ENCODE peak calls at places on chromosome 15, in seven cellular contexts. Y is astrocyte, M is neural progenitor cell, V is PC-3, K is K562, Q is keratinocyte, C is HepG2. F is an unnamed sample. For H3K9me3, the result is how much of the 10 kb centered on the place peaks cover.

GRCh38 chr15:22873204-22873701 is 34.8 kb downstream of the NIPA2 start:
- DNase-seq in Q (no peak), M (peak), K (no peak), C (no peak), Y (peak), V (peak), F (peak)

GRCh38 chr15:42716626-42717025 is 20.3 kb downstream of the CDAN1 start:
- DNase-seq in K (no peak), V (no peak), Q (no peak), M (no peak), C (no peak), Y (no peak), F (no peak)

GRCh38 chr15:96421211-96421610 is 90.7 kb downstream of the NR2F2 start:
- DNase-seq in K (peak), C (no peak), Y (peak), Q (peak), M (peak), V (no peak), F (no peak)

GRCh38 chr15:65300924-65301441 is 3.5 kb upstream of the RNU5B-1 start:
- DNase-seq in Y (no peak), C (no peak), M (peak), Q (no peak), K (no peak), V (no peak), F (no peak)

GRCh38 chr15:31300208-31300661 is 26.4 kb upstream of the KLF13 start:
- DNase-seq in C (no peak), V (no peak), Y (no peak), Q (no peak), M (no peak), K (no peak), F (no peak)

GRCh38 chr15:63843901-63844317 is 10.2 kb upstream of the HERC1 start:
- DNase-seq in M (no peak), V (no peak), C (no peak), Y (peak), K (no peak), Q (no peak), F (no peak)

GRCh38 chr15:69934607-69935006 is 163.1 kb downstream of the TLE3 start:
- DNase-seq in K (no peak), Y (no peak), V (no peak), M (no peak), C (no peak), Q (no peak), F (no peak)

GRCh38 chr15:76954744-76955143 is 23.2 kb downstream of the RCN2 start:
- DNase-seq in M (no peak), Y (peak), V (no peak), C (no peak), Q (no peak), K (no peak), F (peak)

GRCh38 chr15:58616171-58616570 is 133.3 kb downstream of the ADAM10 start:
- DNase-seq in Y (no peak), C (no peak), Q (no peak), V (no peak), K (no peak), M (no peak), F (no peak)

GRCh38 chr15:85579957-85580694 is 199.7 kb downstream of the AKAP13 start:
- DNase-seq in M (no peak), Q (no peak), V (no peak), K (no peak), Y (peak), C (no peak), F (no peak)

GRCh38 chr15:101313041-101313761 is 18.2 kb upstream of the SNRPA1 start:
- DNase-seq in C (no peak), V (no peak), Y (no peak), Q (no peak), K (no peak), M (no peak), F (no peak)

GRCh38 chr15:76200641-76201105 is 110.6 kb downstream of the ETFA start:
- DNase-seq in V (no peak), C (no peak), M (no peak), K (no peak), Q (no peak), Y (no peak), F (no peak)

DNA sequence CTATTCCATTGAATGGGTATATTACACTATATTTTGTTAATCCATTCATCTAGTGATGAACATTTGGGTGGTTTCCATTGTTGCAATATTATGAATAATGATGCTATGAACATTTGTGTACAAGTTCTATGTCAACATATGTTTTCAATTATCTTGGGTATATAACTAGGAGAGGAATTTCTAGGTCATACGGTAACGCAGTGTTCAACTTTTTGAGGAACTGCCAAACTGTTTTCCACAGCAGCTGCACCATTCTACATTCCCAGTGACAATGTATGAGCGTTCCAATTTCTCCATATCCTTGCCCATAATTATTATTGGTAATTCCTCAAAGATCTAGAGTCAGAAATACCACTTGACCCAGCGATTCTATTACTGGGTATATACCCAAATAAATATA is 24.1 kb upstream of the RORA start:
- DNase-seq in C (no peak), M (no peak), K (no peak), Q (no peak), Y (no peak), V (no peak), F (no peak)
- TF ChIP-seq EZH2 in C (no peak), M (no peak), K (no peak), Q (no peak), Y (no peak), V (no peak), F (no peak)

GRCh38 chr15:20346082-20346805 is 195.4 kb downstream of the GOLGA6L6 start:
- DNase-seq in V (no peak), C (no peak), Y (no peak), K (no peak), M (no peak), Q (no peak), F (no peak)
- H3K9me3 ChIP-seq in V (under half), C (under half), Y (half or more), K (under half), M (half or more), Q (half or more), F (half or more)

GRCh38 chr15:72488558-72488957 is 14.4 kb downstream of the ARIH1 start:
- DNase-seq in M (no peak), Q (no peak), K (no peak), V (no peak), C (no peak), Y (no peak), F (no peak)

GRCh38 chr15:72492733-72493132 is 18.6 kb downstream of the ARIH1 start:
- DNase-seq in Q (no peak), K (no peak), V (no peak), C (no peak), M (no peak), Y (no peak), F (no peak)

GRCh38 chr15:72487070-72487797 is 13.1 kb downstream of the ARIH1 start:
- DNase-seq in M (no peak), K (no peak), V (peak), C (no peak), Y (peak), Q (no peak), F (no peak)

GRCh38 chr15:72491768-72492167 is 17.6 kb downstream of the ARIH1 start:
- DNase-seq in K (no peak), Q (no peak), C (no peak), Y (peak), V (peak), M (no peak), F (no peak)

DNA sequence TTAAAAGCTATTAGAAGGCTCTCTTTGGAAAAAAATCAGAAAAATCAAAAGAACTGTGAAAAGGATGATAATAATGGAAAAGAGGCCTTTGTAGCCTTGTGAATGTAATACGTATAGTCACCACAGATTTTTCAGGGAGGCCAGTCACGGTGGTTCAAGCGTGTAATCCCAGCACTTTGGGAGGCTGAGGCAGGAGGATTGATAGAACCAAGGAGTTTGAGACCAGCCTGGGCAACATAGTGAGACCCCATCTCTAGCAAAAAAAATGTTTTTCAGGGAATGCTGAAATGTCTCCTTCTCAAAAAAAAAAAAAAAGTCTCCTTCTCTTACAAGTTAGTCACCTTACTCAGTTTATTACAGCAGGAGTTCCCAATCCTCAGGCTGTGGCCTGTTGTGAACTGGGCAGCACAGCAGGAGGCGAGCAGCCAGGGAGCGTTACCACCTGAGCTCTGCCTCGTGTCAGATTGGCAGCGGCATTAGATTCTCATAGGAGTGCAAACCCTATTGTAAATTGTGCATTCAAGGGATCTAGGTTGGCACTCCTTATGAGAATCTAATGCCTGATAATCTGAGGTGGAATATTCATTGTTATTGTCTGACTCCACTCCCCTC is 15.9 kb downstream of the ARIH1 start:
- DNase-seq in Q (no peak), C (no peak), K (no peak), V (no peak), M (no peak), Y (no peak), F (no peak)
- TF ChIP-seq EZH2 in Q (no peak), C (no peak), K (no peak), V (no peak), M (no peak), Y (no peak), F (no peak)

GRCh38 chr15:25053000-25053815 is 98.4 kb downstream of the SNRPN start:
- DNase-seq in K (no peak), M (no peak), C (no peak), Y (no peak), V (no peak), Q (no peak), F (no peak)

GRCh38 chr15:25052191-25052999 is 97.6 kb downstream of the SNRPN start:
- DNase-seq in Q (no peak), K (no peak), Y (no peak), M (no peak), V (no peak), C (no peak), F (no peak)

GRCh38 chr15:25054943-25055342 is 100.2 kb downstream of the SNRPN start:
- DNase-seq in V (no peak), Q (no peak), M (no peak), K (no peak), C (no peak), Y (no peak), F (no peak)

GRCh38 chr15:25054329-25054728 is 99.5 kb downstream of the SNRPN start:
- DNase-seq in K (no peak), Y (no peak), Q (no peak), C (no peak), V (no peak), M (no peak), F (no peak)

DNA sequence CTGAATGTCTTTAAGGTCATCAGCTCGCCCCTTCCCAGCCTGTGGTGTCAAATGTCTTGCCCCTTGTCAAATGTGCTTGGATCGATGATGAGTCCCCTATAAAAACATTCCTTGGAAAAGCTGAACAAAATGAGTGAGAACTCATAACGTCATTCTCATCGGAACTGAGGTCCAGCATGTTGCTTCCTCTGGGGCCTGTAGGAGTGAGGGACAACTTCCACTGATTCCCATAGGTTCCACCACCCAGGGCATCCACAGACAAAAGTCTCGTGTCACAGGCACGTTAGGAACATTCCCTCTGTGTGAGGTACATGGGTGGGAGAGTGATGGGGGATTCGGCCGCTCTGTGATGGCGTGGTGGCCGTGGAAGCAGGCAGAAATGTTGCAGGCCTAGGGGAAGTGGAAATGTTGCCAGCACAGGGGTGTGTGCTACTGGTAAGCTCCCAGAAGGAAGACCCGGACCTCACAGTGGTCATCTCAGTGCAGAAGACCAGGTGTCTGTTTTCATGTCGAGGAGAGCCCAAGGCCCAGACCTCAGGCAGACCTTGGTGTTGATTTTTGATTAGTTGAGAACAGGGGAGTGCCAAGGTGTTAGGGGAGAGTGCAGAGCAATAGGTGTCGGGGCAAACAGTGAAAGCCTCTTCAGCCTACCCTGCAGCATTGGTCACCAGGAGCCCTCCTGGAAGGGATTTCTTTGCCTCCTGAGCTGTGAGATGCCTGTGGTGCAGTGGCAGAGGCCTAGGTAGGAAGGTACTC is 96.8 kb downstream of the SNRPN start:
- DNase-seq in C (no peak), M (no peak), Y (no peak), K (no peak), Q (no peak), V (no peak), F (no peak)
- H3K9me3 ChIP-seq in C (half or more), M (under half), Y (half or more), K (under half), Q (half or more), V (half or more), F (half or more)

GRCh38 chr15:78232951-78233350 is 1.4 kb downstream of the ACSBG1 start:
- DNase-seq in Q (no peak), C (no peak), Y (no peak), V (no peak), M (no peak), K (no peak), F (no peak)
- TF ChIP-seq EZH2 in Q (no peak), C (no peak), Y (no peak), V (no peak), M (no peak), K (no peak), F (no peak)

GRCh38 chr15:25711691-25712090 is 151.4 kb downstream of the ATP10A start:
- DNase-seq in M (no peak), Q (no peak), K (no peak), V (no peak), C (no peak), Y (no peak), F (no peak)
- H3K9me3 ChIP-seq in M (under half), Q (under half), K (under half), V (under half), C (under half), Y (under half), F (under half)

GRCh38 chr15:74134387-74135027 is 4.1 kb downstream of the ISLR2 start:
- DNase-seq in Y (no peak), Q (no peak), K (no peak), M (peak), V (no peak), C (no peak), F (no peak)
- TF ChIP-seq EZH2 in Y (peak), Q (peak), K (no peak), M (peak), V (no peak), C (no peak), F (no peak)

DNA sequence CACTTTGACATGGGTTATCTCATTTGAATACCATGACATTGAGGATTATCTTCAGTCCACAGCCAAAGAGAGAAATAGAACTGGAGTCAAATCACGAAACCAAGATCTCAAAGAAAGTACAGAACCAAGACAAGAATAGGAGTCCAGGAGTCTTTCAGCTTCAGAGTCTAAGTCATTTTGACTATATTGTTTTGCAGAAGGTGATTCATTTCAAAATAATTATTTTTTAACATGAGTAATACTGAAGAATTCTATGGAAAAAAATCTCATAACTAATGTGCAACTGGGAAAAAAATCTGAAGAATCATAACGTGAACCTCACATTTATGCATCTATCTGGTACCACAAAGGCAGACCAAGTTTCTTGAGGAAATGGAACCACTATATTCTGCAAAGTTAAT is 60.3 kb downstream of the UBE3A start:
- DNase-seq in Q (no peak), V (no peak), C (no peak), M (no peak), K (peak), Y (peak), F (no peak)
- H3K9me3 ChIP-seq in Q (under half), V (under half), C (under half), M (under half), K (under half), Y (under half), F (under half)